ENCODE peak calls at places on chromosomes 3 and 15, in nine cellular contexts. C is Kasumi-1; M is K562; S is mesothelial cell of epicardium; N is thoracic aorta; Y is activated T-helper 2 cell treated with anti-CD3 and anti-CD28 coated beads, Interferon-gamma antibody, Interleukin-2, Interleukin-4, amounts not matched to agents 10 μg/mL and 5 μg/mL and 100 μg/mL, durations not matched to agents 14 hours and 24 hours and 36 hours; J is CD4-positive, alpha-beta T cell; U is Daoy; W is left ventricle myocardium inferior. Q is an unnamed sample.

GRCh38 chr3:187209501-187209900 is 12.2 kb downstream of the RTP1 start:
- DNase-seq in U (no peak), J (no peak), W (no peak), C (no peak), S (no peak), M (no peak), Y (no peak), N (no peak), Q (no peak)

GRCh38 chr15:59367022-59367451 is 5.6 kb downstream of the MYO1E start:
- DNase-seq in N (no peak), M (no peak), W (no peak), Y (no peak), C (no peak), S (no peak), U (no peak), J (no peak), Q (no peak)

GRCh38 chr3:10950476-10951294 is 41.9 kb upstream of the SLC6A1 start:
- DNase-seq in W (no peak), S (no peak), N (no peak), C (peak), J (no peak), Y (no peak), M (peak), U (peak), Q (no peak)

GRCh38 chr3:164848922-164849321 is 229.4 kb downstream of the SI start:
- DNase-seq in M (no peak), N (no peak), J (no peak), U (no peak), C (no peak), W (no peak), S (no peak), Y (no peak), Q (no peak)

GRCh38 chr15:55799287-55800212 is 56.6 kb upstream of the PRTG start:
- DNase-seq in Y (no peak), N (no peak), S (peak), U (peak), J (no peak), C (peak), W (peak), M (peak), Q (no peak)

GRCh38 chr15:99719096-99719541 is 14.1 kb downstream of the LYSMD4 start:
- DNase-seq in M (no peak), W (no peak), U (peak), S (no peak), J (no peak), Y (no peak), N (no peak), C (peak), Q (no peak)

GRCh38 chr15:58543664-58544335 is 112.0 kb downstream of the LIPC start:
- DNase-seq in N (no peak), M (peak), Y (no peak), J (no peak), S (peak), C (no peak), W (no peak), U (no peak), Q (no peak)

GRCh38 chr15:67744331-67745058 is 80.8 kb upstream of the SKOR1 start:
- DNase-seq in M (no peak), S (no peak), J (no peak), W (no peak), Y (no peak), U (no peak), C (no peak), N (no peak), Q (peak)

GRCh38 chr3:40780341-40780800 is 255.6 kb downstream of the ZNF621 start:
- DNase-seq in M (no peak), W (peak), Y (no peak), J (no peak), C (no peak), U (peak), S (no peak), N (peak), Q (no peak)

GRCh38 chr3:111572061-111572460 is 23.1 kb downstream of the ZBED2 start:
- DNase-seq in U (no peak), M (no peak), N (no peak), S (no peak), Y (no peak), W (no peak), J (no peak), C (no peak), Q (peak)

GRCh38 chr15:39786444-39787056 is 3.9 kb upstream of the FSIP1 start:
- DNase-seq in S (no peak), N (no peak), M (peak), U (peak), W (no peak), Y (no peak), C (peak), J (no peak), Q (peak)

GRCh38 chr3:184354121-184354728 is 7.2 kb downstream of the CLCN2 start:
- DNase-seq in S (peak), C (peak), J (peak), N (no peak), Y (peak), W (no peak), U (peak), M (peak), Q (peak)

GRCh38 chr3:171944109-171945016 is 95.0 kb upstream of the FNDC3B start:
- DNase-seq in J (no peak), M (no peak), Y (no peak), U (no peak), S (no peak), C (no peak), N (no peak), W (no peak), Q (no peak)

GRCh38 chr15:78989701-78990248 is 44.9 kb upstream of the CTSH start:
- DNase-seq in Y (no peak), U (no peak), W (no peak), M (no peak), N (no peak), J (no peak), C (no peak), S (no peak), Q (no peak)

GRCh38 chr3:5227812-5228211 is 40.3 kb downstream of the EDEM1 start:
- DNase-seq in W (no peak), U (peak), N (no peak), J (no peak), M (no peak), C (no peak), S (no peak), Y (no peak), Q (no peak)

GRCh38 chr3:108940166-108940565 is 13.5 kb downstream of the GUCA1C start:
- DNase-seq in U (no peak), S (no peak), Y (no peak), J (no peak), N (no peak), C (no peak), M (no peak), W (no peak), Q (no peak)

GRCh38 chr3:46162975-46163550 is 45.0 kb downstream of the CCR1 start:
- DNase-seq in J (no peak), M (no peak), C (no peak), N (no peak), Y (no peak), U (no peak), S (no peak), W (no peak), Q (no peak)

GRCh38 chr3:188152660-188153497 is 1.1 kb upstream of the LPP start:
- DNase-seq in Y (no peak), S (peak), N (no peak), U (peak), C (no peak), M (no peak), W (no peak), J (no peak), Q (peak)

GRCh38 chr3:17894434-17895060 is 152.1 kb upstream of the TBC1D5 start:
- DNase-seq in M (peak), U (peak), S (no peak), J (no peak), C (peak), W (no peak), N (no peak), Y (peak), Q (no peak)

GRCh38 chr15:73116164-73116563 is 63.9 kb downstream of the NEO1 start:
- DNase-seq in U (no peak), M (no peak), Y (no peak), W (no peak), N (no peak), S (no peak), C (no peak), J (no peak), Q (no peak)

GRCh38 chr3:98612587-98612986 is 19.2 kb upstream of the CPOX start:
- DNase-seq in Y (no peak), J (no peak), U (peak), N (no peak), M (no peak), C (no peak), W (no peak), S (no peak), Q (no peak)

GRCh38 chr3:39147374-39147709 is 6.0 kb downstream of the CSRNP1 start:
- DNase-seq in U (no peak), N (no peak), M (no peak), S (no peak), W (no peak), Y (no peak), J (no peak), C (peak), Q (no peak)

GRCh38 chr3:145557405-145557804 is 603.6 kb downstream of the PLOD2 start:
- DNase-seq in U (no peak), J (no peak), M (no peak), W (no peak), S (no peak), Y (no peak), C (no peak), N (no peak), Q (no peak)